ENCODE peak calls at places on chromosomes 6 and 20, in nine cellular contexts. One of them, this sample, is unnamed.

GRCh38 chr20:13142143-13142542 is 78.9 kb upstream of the ISM1 start:
- DNase-seq in iPS-NIHi11: no peak
- DNase-seq in thyroid gland: no peak
- DNase-seq in esophagus muscularis mucosa: no peak
- DNase-seq in activated T-helper 1 cell treated with anti-CD3 and anti-CD28 coated beads, Interleukin-12 subunit alpha, Interleukin-12 subunit beta, Interleukin-2, Interleukin-4 antibody, amounts not matched to agents 30 ng/mL and 10 ng/mL and 1 ng/mL, durations not matched to agents 14 hours and 24 hours and 36 hours: no peak
- DNase-seq in Kasumi-1: no peak
- DNase-seq in HFF-Myc: peak; percentile 37
- DNase-seq in NCI-H69: peak; percentile 76
- DNase-seq in retina: no peak
- DNase-seq in this sample: peak; percentile 45

GRCh38 chr6:69907981-69908498 is 41.7 kb downstream of the COL19A1 start:
- DNase-seq in HFF-Myc: no peak
- DNase-seq in iPS-NIHi11: peak; percentile 6
- DNase-seq in esophagus muscularis mucosa: no peak
- DNase-seq in Kasumi-1: no peak
- DNase-seq in thyroid gland: no peak
- DNase-seq in activated T-helper 1 cell treated with anti-CD3 and anti-CD28 coated beads, Interleukin-12 subunit alpha, Interleukin-12 subunit beta, Interleukin-2, Interleukin-4 antibody, amounts not matched to agents 30 ng/mL and 10 ng/mL and 1 ng/mL, durations not matched to agents 14 hours and 24 hours and 36 hours: no peak
- DNase-seq in NCI-H69: no peak
- DNase-seq in retina: no peak
- DNase-seq in this sample: peak; percentile 42

GRCh38 chr6:818191-818590 is 125.3 kb upstream of the EXOC2 start:
- DNase-seq in Kasumi-1: no peak
- DNase-seq in esophagus muscularis mucosa: no peak
- DNase-seq in NCI-H69: no peak
- DNase-seq in iPS-NIHi11: no peak
- DNase-seq in activated T-helper 1 cell treated with anti-CD3 and anti-CD28 coated beads, Interleukin-12 subunit alpha, Interleukin-12 subunit beta, Interleukin-2, Interleukin-4 antibody, amounts not matched to agents 30 ng/mL and 10 ng/mL and 1 ng/mL, durations not matched to agents 14 hours and 24 hours and 36 hours: no peak
- DNase-seq in HFF-Myc: no peak
- DNase-seq in thyroid gland: no peak
- DNase-seq in retina: no peak
- DNase-seq in this sample: peak; percentile 51

GRCh38 chr20:25454153-25454900 is 46.9 kb downstream of the GINS1 start:
- DNase-seq in HFF-Myc: no peak
- DNase-seq in iPS-NIHi11: no peak
- DNase-seq in activated T-helper 1 cell treated with anti-CD3 and anti-CD28 coated beads, Interleukin-12 subunit alpha, Interleukin-12 subunit beta, Interleukin-2, Interleukin-4 antibody, amounts not matched to agents 30 ng/mL and 10 ng/mL and 1 ng/mL, durations not matched to agents 14 hours and 24 hours and 36 hours: no peak
- DNase-seq in esophagus muscularis mucosa: no peak
- DNase-seq in retina: no peak
- DNase-seq in thyroid gland: peak; percentile 15
- DNase-seq in Kasumi-1: no peak
- DNase-seq in NCI-H69: no peak
- DNase-seq in this sample: no peak

GRCh38 chr6:147040041-147040440 is 164.2 kb upstream of the STXBP5 start:
- DNase-seq in Kasumi-1: no peak
- DNase-seq in iPS-NIHi11: no peak
- DNase-seq in NCI-H69: no peak
- DNase-seq in thyroid gland: no peak
- DNase-seq in retina: no peak
- DNase-seq in esophagus muscularis mucosa: no peak
- DNase-seq in activated T-helper 1 cell treated with anti-CD3 and anti-CD28 coated beads, Interleukin-12 subunit alpha, Interleukin-12 subunit beta, Interleukin-2, Interleukin-4 antibody, amounts not matched to agents 30 ng/mL and 10 ng/mL and 1 ng/mL, durations not matched to agents 14 hours and 24 hours and 36 hours: no peak
- DNase-seq in HFF-Myc: no peak
- DNase-seq in this sample: no peak

GRCh38 chr6:3294921-3295871 is 36.4 kb downstream of the PSMG4 start:
- DNase-seq in activated T-helper 1 cell treated with anti-CD3 and anti-CD28 coated beads, Interleukin-12 subunit alpha, Interleukin-12 subunit beta, Interleukin-2, Interleukin-4 antibody, amounts not matched to agents 30 ng/mL and 10 ng/mL and 1 ng/mL, durations not matched to agents 14 hours and 24 hours and 36 hours: no peak
- DNase-seq in retina: peak; percentile 75
- DNase-seq in iPS-NIHi11: peak; percentile 59
- DNase-seq in NCI-H69: peak; percentile 89
- DNase-seq in thyroid gland: peak; percentile 51
- DNase-seq in Kasumi-1: no peak
- DNase-seq in HFF-Myc: no peak
- DNase-seq in esophagus muscularis mucosa: no peak
- DNase-seq in this sample: peak; percentile 13

GRCh38 chr20:20894753-20895152 is 182.3 kb upstream of the RALGAPA2 start:
- DNase-seq in iPS-NIHi11: no peak
- DNase-seq in NCI-H69: peak; percentile 45
- DNase-seq in HFF-Myc: no peak
- DNase-seq in Kasumi-1: no peak
- DNase-seq in esophagus muscularis mucosa: no peak
- DNase-seq in thyroid gland: peak; percentile 84
- DNase-seq in activated T-helper 1 cell treated with anti-CD3 and anti-CD28 coated beads, Interleukin-12 subunit alpha, Interleukin-12 subunit beta, Interleukin-2, Interleukin-4 antibody, amounts not matched to agents 30 ng/mL and 10 ng/mL and 1 ng/mL, durations not matched to agents 14 hours and 24 hours and 36 hours: no peak
- DNase-seq in retina: peak; percentile 7
- DNase-seq in this sample: no peak

GRCh38 chr6:72321741-72322140 is 300.1 kb upstream of the KCNQ5 start:
- DNase-seq in esophagus muscularis mucosa: no peak
- DNase-seq in activated T-helper 1 cell treated with anti-CD3 and anti-CD28 coated beads, Interleukin-12 subunit alpha, Interleukin-12 subunit beta, Interleukin-2, Interleukin-4 antibody, amounts not matched to agents 30 ng/mL and 10 ng/mL and 1 ng/mL, durations not matched to agents 14 hours and 24 hours and 36 hours: no peak
- DNase-seq in iPS-NIHi11: no peak
- DNase-seq in NCI-H69: no peak
- DNase-seq in Kasumi-1: no peak
- DNase-seq in thyroid gland: no peak
- DNase-seq in retina: no peak
- DNase-seq in HFF-Myc: peak; percentile 77
- DNase-seq in this sample: peak; percentile 13

GRCh38 chr20:52783769-52784168 is 188.4 kb upstream of the TSHZ2 start:
- DNase-seq in esophagus muscularis mucosa: no peak
- DNase-seq in Kasumi-1: no peak
- DNase-seq in NCI-H69: peak; percentile 31
- DNase-seq in thyroid gland: peak; percentile 3
- DNase-seq in activated T-helper 1 cell treated with anti-CD3 and anti-CD28 coated beads, Interleukin-12 subunit alpha, Interleukin-12 subunit beta, Interleukin-2, Interleukin-4 antibody, amounts not matched to agents 30 ng/mL and 10 ng/mL and 1 ng/mL, durations not matched to agents 14 hours and 24 hours and 36 hours: no peak
- DNase-seq in iPS-NIHi11: peak; percentile 47
- DNase-seq in retina: no peak
- DNase-seq in HFF-Myc: no peak
- DNase-seq in this sample: peak; percentile 9

GRCh38 chr6:108800510-108800909 is 47.7 kb upstream of the ARMC2 start:
- DNase-seq in HFF-Myc: no peak
- DNase-seq in Kasumi-1: no peak
- DNase-seq in iPS-NIHi11: no peak
- DNase-seq in retina: no peak
- DNase-seq in esophagus muscularis mucosa: no peak
- DNase-seq in NCI-H69: peak; percentile 21
- DNase-seq in thyroid gland: no peak
- DNase-seq in activated T-helper 1 cell treated with anti-CD3 and anti-CD28 coated beads, Interleukin-12 subunit alpha, Interleukin-12 subunit beta, Interleukin-2, Interleukin-4 antibody, amounts not matched to agents 30 ng/mL and 10 ng/mL and 1 ng/mL, durations not matched to agents 14 hours and 24 hours and 36 hours: no peak
- DNase-seq in this sample: peak; percentile 25